ENCODE peak calls at places on chromosomes 11 and 22, in six cellular contexts. U, L, A, O, E and F are unnamed samples.

GRCh38 chr11:115503083-115503885 is 931 bp downstream of the CADM1 start:
- DNase-seq in A (no peak), U (peak; percentile 20), L (peak; percentile 72), O (peak; percentile 5), E (peak; percentile 22), F (no peak)

GRCh38 chr11:690738-691633 is 4.0 kb downstream of the DEAF1 start:
- DNase-seq in O (peak; percentile 36), E (peak; percentile 45), L (no peak), U (no peak), A (no peak), F (no peak)

GRCh38 chr11:75554258-75555022 is 7.6 kb upstream of the SERPINH1 start:
- DNase-seq in U (no peak), L (peak; percentile 83), A (peak; percentile 99), O (no peak), E (peak; percentile 99), F (peak; percentile 100)

GRCh38 chr11:114090225-114090624 is 30.7 kb downstream of the ZBTB16 start:
- DNase-seq in O (no peak), L (no peak), A (no peak), E (no peak), U (no peak), F (no peak)

GRCh38 chr11:66530927-66531722 is 14.7 kb downstream of the ZDHHC24 start:
- DNase-seq in E (no peak), U (no peak), L (no peak), A (no peak), O (no peak), F (no peak)

GRCh38 chr11:95078526-95078925 is 11.1 kb upstream of the ENDOD1 start:
- DNase-seq in U (no peak), O (no peak), L (no peak), A (no peak), E (no peak), F (no peak)

GRCh38 chr11:10496296-10496936 is 41.4 kb downstream of the AMPD3 start:
- DNase-seq in A (no peak), L (no peak), O (no peak), U (no peak), E (no peak), F (no peak)

GRCh38 chr11:121117753-121118152 is 16.7 kb downstream of the TECTA start:
- DNase-seq in U (no peak), E (peak; percentile 78), O (no peak), L (no peak), A (no peak), F (no peak)

GRCh38 chr11:95145430-95146063 is 55.9 kb downstream of the ENDOD1 start:
- DNase-seq in E (no peak), L (no peak), A (no peak), U (no peak), O (no peak), F (no peak)

GRCh38 chr22:46933526-46933925 is 171.1 kb downstream of the TBC1D22A start:
- DNase-seq in O (no peak), E (no peak), A (no peak), L (no peak), U (no peak), F (no peak)

GRCh38 chr11:96215094-96215782 is 127.8 kb downstream of the MAML2 start:
- DNase-seq in U (no peak), A (no peak), O (peak; percentile 63), E (peak; percentile 81), L (no peak), F (no peak)

GRCh38 chr11:45592581-45592980 is 72.8 kb downstream of the CHST1 start:
- DNase-seq in U (no peak), L (no peak), A (no peak), O (no peak), E (no peak), F (no peak)

GRCh38 chr22:42180349-42180842 is 49.8 kb upstream of the CYP2D6 start:
- DNase-seq in A (no peak), O (peak; percentile 79), U (no peak), E (no peak), L (no peak), F (no peak)

GRCh38 chr11:95074806-95075563 is 8.3 kb downstream of the SRSF8 start:
- DNase-seq in L (no peak), E (peak; percentile 34), U (no peak), O (no peak), A (no peak), F (no peak)

GRCh38 chr11:27795955-27796861 is 96.0 kb upstream of the BDNF start:
- DNase-seq in A (no peak), O (no peak), U (peak; percentile 99), L (no peak), E (no peak), F (no peak)

GRCh38 chr11:22976146-22976545 is 115.9 kb upstream of the CCDC179 start:
- DNase-seq in O (no peak), L (no peak), U (no peak), A (no peak), E (no peak), F (peak; percentile 5)

GRCh38 chr11:65427691-65428577 is 5.3 kb downstream of the NEAT1 start:
- DNase-seq in A (peak; percentile 71), L (no peak), O (peak; percentile 36), E (peak; percentile 70), U (no peak), F (no peak)

GRCh38 chr11:48005133-48005532 is 24.8 kb downstream of the PTPRJ start:
- DNase-seq in A (no peak), U (no peak), E (no peak), L (no peak), O (peak; percentile 36), F (no peak)

GRCh38 chr11:111018571-111018970 is 227.0 kb upstream of the POU2AF2 start:
- DNase-seq in A (no peak), U (no peak), O (no peak), L (no peak), E (no peak), F (no peak)

GRCh38 chr11:120780239-120780638 is 243.7 kb upstream of the TBCEL start:
- DNase-seq in U (no peak), L (no peak), A (no peak), O (no peak), E (peak; percentile 80), F (no peak)

GRCh38 chr11:76830639-76831312 is 29.9 kb upstream of the ACER3 start:
- DNase-seq in U (no peak), O (no peak), L (no peak), A (peak; percentile 67), E (peak; percentile 24), F (peak; percentile 24)